ENCODE peak calls at places on chromosomes 13 and 19, in seven cellular contexts. I is stimulated activated CD8-positive, alpha-beta memory T cell treated with anti-CD3 and anti-CD28 coated beads, Interleukin-4, amount 100 ng/mL, for 24 hours; Y is HT1080; C is Right ventricle myocardium superior; N is NK-92 treated with Interleukin-12 subunit alpha and Interleukin-12 subunit beta, amount 100 ng/mL, for 24 hours; E is GM18507; V is AG08396. L is an unnamed sample.

GRCh38 chr13:99383511-99383921 is 76.3 kb upstream of the GPR183 start:
- DNase-seq in I (no peak), Y (no peak), C (no peak), N (no peak), E (no peak), V (no peak), L (no peak)

GRCh38 chr13:61414686-61415664 is 674 bp downstream of the PCDH20 start:
- DNase-seq in I (no peak), Y (peak), C (peak), N (no peak), E (no peak), V (peak), L (no peak)

GRCh38 chr13:114161644-114162532 is 17.2 kb upstream of the CFAP97D2 start:
- DNase-seq in I (no peak), Y (peak), C (peak), N (no peak), E (no peak), V (peak), L (no peak)

GRCh38 chr13:57813641-57814040 is 182.1 kb downstream of the PCDH17 start:
- DNase-seq in I (no peak), Y (no peak), C (no peak), N (no peak), E (no peak), V (no peak), L (no peak)

GRCh38 chr19:53903055-53903680 is 5.9 kb upstream of the CACNG7 start:
- DNase-seq in I (no peak), Y (no peak), C (no peak), N (no peak), E (no peak), V (no peak), L (no peak)

GRCh38 chr19:45406957-45407375 is 522 bp downstream of the POLR1G start:
- DNase-seq in I (no peak), Y (no peak), C (no peak), N (no peak), E (no peak), V (no peak), L (no peak)

GRCh38 chr13:33606692-33607091 is 211.3 kb upstream of the RFC3 start:
- DNase-seq in I (no peak), Y (no peak), C (no peak), N (no peak), E (no peak), V (no peak), L (no peak)

GRCh38 chr19:33797821-33798633 is 1.4 kb downstream of the KCTD15 start:
- DNase-seq in I (no peak), Y (no peak), C (peak), N (no peak), E (no peak), V (peak), L (no peak)

GRCh38 chr19:45154064-45154827 is 6.5 kb downstream of the NKPD1 start:
- DNase-seq in I (no peak), Y (peak), C (no peak), N (no peak), E (no peak), V (peak), L (peak)

GRCh38 chr19:16094360-16095070 is 17.2 kb upstream of the RAB8A start:
- DNase-seq in I (no peak), Y (no peak), C (no peak), N (no peak), E (no peak), V (no peak), L (no peak)

GRCh38 chr19:13748169-13748884 is 16.0 kb upstream of the MRI1 start:
- DNase-seq in I (no peak), Y (no peak), C (no peak), N (no peak), E (no peak), V (peak), L (no peak)

GRCh38 chr13:35598790-35599369 is 122.4 kb upstream of the MAB21L1 start:
- DNase-seq in I (no peak), Y (no peak), C (no peak), N (no peak), E (no peak), V (no peak), L (no peak)

GRCh38 chr13:47903836-47904235 is 97.2 kb downstream of the SUCLA2 start:
- DNase-seq in I (no peak), Y (peak), C (no peak), N (no peak), E (no peak), V (peak), L (peak)

GRCh38 chr13:109412232-109412935 is 374.0 kb downstream of the IRS2 start:
- DNase-seq in I (no peak), Y (no peak), C (peak), N (no peak), E (no peak), V (peak), L (peak)

GRCh38 chr19:36183455-36183741 is 31.1 kb downstream of the ZNF565 start:
- DNase-seq in I (no peak), Y (no peak), C (no peak), N (no peak), E (no peak), V (no peak), L (no peak)

GRCh38 chr19:6418562-6418932 is 6.1 kb downstream of the KHSRP start:
- DNase-seq in I (no peak), Y (no peak), C (no peak), N (no peak), E (no peak), V (no peak), L (no peak)

GRCh38 chr13:75635101-75635620 is 969 bp upstream of the LMO7 start:
- DNase-seq in I (no peak), Y (no peak), C (no peak), N (no peak), E (peak), V (no peak), L (peak)

GRCh38 chr13:80084086-80084676 is 256.7 kb downstream of the SPRY2 start:
- DNase-seq in I (no peak), Y (peak), C (no peak), N (no peak), E (no peak), V (peak), L (peak)

GRCh38 chr13:42048625-42049453 is at the start of gene DGKH:
- DNase-seq in I (peak), Y (peak), C (peak), N (no peak), E (peak), V (peak), L (peak)

GRCh38 chr13:86581711-86582110 is 782.5 kb upstream of the SLITRK6 start:
- DNase-seq in I (no peak), Y (peak), C (no peak), N (no peak), E (no peak), V (no peak), L (no peak)

GRCh38 chr13:49739498-49740187 is 48.4 kb upstream of the EBPL start:
- DNase-seq in I (no peak), Y (no peak), C (no peak), N (no peak), E (no peak), V (no peak), L (no peak)

GRCh38 chr19:3670796-3671679 is 29.2 kb downstream of the PIP5K1C start:
- DNase-seq in I (peak), Y (no peak), C (peak), N (no peak), E (no peak), V (peak), L (no peak)

GRCh38 chr19:44955500-44956439 is 590 bp downstream of the CLPTM1 start:
- DNase-seq in I (no peak), Y (no peak), C (no peak), N (no peak), E (no peak), V (no peak), L (no peak)

GRCh38 chr19:8109890-8110662 is 39.3 kb downstream of the FBN3 start:
- DNase-seq in I (no peak), Y (no peak), C (no peak), N (no peak), E (no peak), V (no peak), L (no peak)

GRCh38 chr13:46016216-46016615 is 36.3 kb downstream of the ZC3H13 start:
- DNase-seq in I (no peak), Y (no peak), C (no peak), N (no peak), E (no peak), V (no peak), L (no peak)

L was measured in HTR-8/SVneo.